ENCODE peak calls at places on chromosomes 3 and 15, in nine cellular contexts. U is IMR-90, Q is endodermal cell, D is neural progenitor cell, T is fibroblast of lung, E is neuronal stem cell, P is NT2/D1, W is mesendoderm, B is HepG2. G is an unnamed sample.

GRCh38 chr3:15174953-15175352 is 31.1 kb upstream of the CAPN7 start:
- DNase-seq in T (no peak), U (no peak), D (no peak), Q (no peak), B (no peak), E (no peak), P (no peak), W (no peak), G (no peak)

GRCh38 chr3:106435899-106436453 is 567.2 kb upstream of the CBLB start:
- DNase-seq in B (no peak), Q (no peak), W (no peak), U (no peak), D (no peak), T (no peak), P (no peak), E (no peak), G (no peak)

GRCh38 chr3:35065891-35066290 is 573.4 kb upstream of the ARPP21 start:
- DNase-seq in W (no peak), E (no peak), B (no peak), P (no peak), D (no peak), Q (no peak), U (no peak), T (no peak), G (no peak)

GRCh38 chr15:84685304-84685703 is 27.3 kb upstream of the NMB start:
- DNase-seq in E (no peak), Q (no peak), U (peak), W (no peak), B (no peak), D (no peak), T (peak), P (no peak), G (no peak)

GRCh38 chr3:57627976-57628375 is 30.8 kb upstream of the ARF4 start:
- DNase-seq in E (no peak), U (no peak), Q (no peak), W (no peak), D (no peak), P (no peak), T (peak), B (no peak), G (no peak)

GRCh38 chr3:106765342-106765741 is 611.9 kb upstream of the CCDC54 start:
- DNase-seq in W (no peak), T (peak), E (no peak), Q (no peak), B (no peak), U (peak), D (no peak), P (no peak), G (no peak)

GRCh38 chr15:45116482-45117326 is 2.6 kb downstream of the DUOXA2 start:
- DNase-seq in U (no peak), Q (no peak), E (no peak), P (no peak), D (peak), T (no peak), B (no peak), W (no peak), G (no peak)

GRCh38 chr15:67067161-67067853 is 1.9 kb downstream of the SMAD3 start:
- DNase-seq in T (no peak), W (peak), Q (peak), U (peak), P (no peak), D (peak), E (peak), B (no peak), G (no peak)

GRCh38 chr3:103052236-103052830 is 617.5 kb downstream of the ZPLD1 start:
- DNase-seq in Q (no peak), U (no peak), E (no peak), T (peak), B (no peak), W (no peak), D (no peak), P (no peak), G (no peak)

GRCh38 chr3:35565048-35565447 is 74.3 kb upstream of the ARPP21 start:
- DNase-seq in T (no peak), W (no peak), Q (no peak), U (no peak), B (no peak), E (no peak), D (no peak), P (no peak), G (no peak)

GRCh38 chr3:140736863-140737460 is 59.1 kb downstream of the TRIM42 start:
- DNase-seq in U (no peak), T (peak), E (peak), P (peak), Q (peak), B (peak), W (peak), D (peak), G (peak)

GRCh38 chr3:170057550-170057949 is 19.8 kb downstream of the GPR160 start:
- DNase-seq in E (no peak), B (no peak), Q (no peak), U (no peak), P (no peak), T (no peak), D (no peak), W (no peak), G (no peak)

GRCh38 chr3:62260655-62261054 is 112.7 kb downstream of the FEZF2 start:
- DNase-seq in E (no peak), B (no peak), T (no peak), P (no peak), Q (no peak), U (no peak), D (no peak), W (no peak), G (no peak)

GRCh38 chr15:67839358-67839928 is 402 bp downstream of the RNU6-1 start:
- DNase-seq in B (peak), T (peak), E (no peak), W (peak), U (peak), P (no peak), D (no peak), Q (peak), G (peak)

GRCh38 chr3:115478359-115478758 is 145.0 kb upstream of the GAP43 start:
- DNase-seq in E (no peak), W (no peak), Q (no peak), T (no peak), U (no peak), D (no peak), P (no peak), B (no peak), G (no peak)

GRCh38 chr3:125177746-125178145 is 34.8 kb downstream of the SLC12A8 start:
- DNase-seq in T (no peak), D (no peak), U (no peak), P (no peak), E (no peak), Q (no peak), W (no peak), B (no peak), G (no peak)

GRCh38 chr15:70083423-70083822 is 14.3 kb downstream of the TLE3 start:
- DNase-seq in D (peak), P (peak), U (no peak), E (peak), T (no peak), B (no peak), W (peak), Q (peak), G (no peak)

GRCh38 chr15:74243431-74243830 is 7.3 kb downstream of the CCDC33 start:
- DNase-seq in E (no peak), T (no peak), B (no peak), U (no peak), P (no peak), W (no peak), Q (no peak), D (no peak), G (no peak)

GRCh38 chr15:63373330-63373729 is 8.3 kb downstream of the CA12 start:
- DNase-seq in U (no peak), D (no peak), P (no peak), B (no peak), E (no peak), Q (no peak), T (no peak), W (no peak), G (no peak)

GRCh38 chr3:37456270-37456708 is 281.9 kb upstream of the LRRFIP2 start:
- DNase-seq in P (no peak), D (no peak), E (no peak), W (peak), U (no peak), B (no peak), Q (peak), T (no peak), G (no peak)

GRCh38 chr3:89964347-89964746 is 856.9 kb downstream of the EPHA3 start:
- DNase-seq in E (no peak), Q (no peak), U (peak), B (no peak), T (peak), W (no peak), P (no peak), D (no peak), G (no peak)

GRCh38 chr15:71591057-71591456 is 219.3 kb upstream of the NR2E3 start:
- DNase-seq in P (no peak), E (no peak), T (no peak), U (no peak), W (peak), D (no peak), B (no peak), Q (no peak), G (no peak)

GRCh38 chr3:162034368-162034767 is 537.8 kb downstream of the OTOL1 start:
- DNase-seq in B (no peak), E (no peak), T (peak), D (no peak), Q (no peak), W (peak), P (no peak), U (peak), G (no peak)

GRCh38 chr3:183774631-183775030 is 50.7 kb downstream of the MAP6D1 start:
- DNase-seq in W (no peak), E (no peak), U (peak), T (peak), Q (no peak), B (no peak), D (no peak), P (no peak), G (no peak)

GRCh38 chr3:188240189-188240981 is 86.4 kb downstream of the LPP start:
- DNase-seq in E (no peak), D (peak), P (no peak), T (no peak), Q (no peak), U (no peak), B (no peak), W (no peak), G (no peak)

GRCh38 chr15:63351170-63351569 is 30.5 kb downstream of the CA12 start:
- DNase-seq in Q (no peak), T (no peak), P (no peak), B (no peak), D (no peak), E (no peak), U (no peak), W (no peak), G (no peak)

GRCh38 chr3:12750223-12750622 is 8.8 kb downstream of the TMEM40 start:
- DNase-seq in T (peak), P (no peak), W (no peak), Q (no peak), D (no peak), B (peak), E (no peak), U (peak), G (no peak)
- H3K9ac ChIP-seq in T (no peak), P (no peak), W (no peak), Q (no peak), D (no peak), B (no peak), E (no peak), U (no peak), G (no peak)

GRCh38 chr3:212432-212831 is 15.9 kb downstream of the CHL1 start:
- DNase-seq in P (no peak), U (no peak), Q (no peak), T (no peak), B (no peak), W (no peak), D (no peak), E (no peak), G (no peak)
- H3K9ac ChIP-seq in P (no peak), U (no peak), Q (no peak), T (no peak), B (no peak), W (no peak), D (no peak), E (no peak), G (no peak)

GRCh38 chr3:42014949-42015533 is 53.1 kb upstream of the ULK4 start:
- DNase-seq in U (no peak), D (peak), T (no peak), B (peak), P (no peak), E (no peak), Q (peak), W (peak), G (peak)
- H3K9ac ChIP-seq in U (peak), D (no peak), T (peak), B (peak), P (peak), E (no peak), Q (peak), W (peak), G (peak)

GRCh38 chr3:152513301-152513960 is 244.7 kb downstream of the MBNL1 start:
- DNase-seq in Q (no peak), T (no peak), W (no peak), P (no peak), D (no peak), U (no peak), E (no peak), B (no peak), G (no peak)

GRCh38 chr3:152517517-152517916 is 248.8 kb downstream of the MBNL1 start:
- DNase-seq in W (peak), Q (no peak), P (peak), D (peak), B (no peak), T (no peak), E (no peak), U (no peak), G (no peak)

GRCh38 chr3:152516195-152516594 is 247.5 kb downstream of the MBNL1 start:
- DNase-seq in P (no peak), W (no peak), Q (no peak), D (no peak), T (no peak), E (no peak), U (no peak), B (no peak), G (no peak)

GRCh38 chr3:152508705-152509104 is 240.0 kb downstream of the MBNL1 start:
- DNase-seq in W (peak), P (no peak), T (no peak), U (no peak), D (no peak), E (no peak), Q (no peak), B (peak), G (peak)

DNA sequence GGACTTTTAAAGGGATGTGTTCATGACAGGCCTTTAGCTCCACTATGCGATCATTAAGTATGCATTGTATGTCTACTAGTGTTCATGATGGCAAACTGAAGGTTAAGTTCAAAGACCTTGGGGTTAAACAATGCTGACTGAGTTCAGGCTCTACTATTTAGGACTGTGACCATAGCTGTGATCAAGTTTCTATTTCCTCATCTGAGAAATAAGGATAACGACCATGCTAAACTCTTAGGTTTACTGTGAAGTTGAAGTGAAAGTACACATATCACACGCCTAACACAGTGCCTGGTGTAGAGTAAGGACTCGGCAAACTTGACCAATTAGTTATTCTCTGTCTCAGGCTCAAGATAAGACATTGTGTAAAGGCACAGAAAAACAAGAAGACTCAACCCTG is 243.2 kb downstream of the MBNL1 start:
- DNase-seq in E (no peak), Q (no peak), B (no peak), P (no peak), U (no peak), T (no peak), W (no peak), D (no peak), G (no peak)
- H3K9ac ChIP-seq in E (no peak), Q (no peak), B (no peak), P (no peak), U (no peak), T (no peak), W (no peak), D (no peak), G (no peak)

GRCh38 chr3:160638184-160638583 is 38.8 kb upstream of the ARL14 start:
- DNase-seq in U (no peak), B (no peak), T (no peak), P (no peak), Q (no peak), D (no peak), E (no peak), W (no peak), G (no peak)

GRCh38 chr3:160629491-160629890 is 47.5 kb upstream of the ARL14 start:
- DNase-seq in E (no peak), Q (no peak), T (peak), U (no peak), W (no peak), D (no peak), B (no peak), P (no peak), G (no peak)

GRCh38 chr3:160637081-160637480 is 39.9 kb upstream of the ARL14 start:
- DNase-seq in W (no peak), D (no peak), T (peak), E (no peak), P (no peak), Q (no peak), B (no peak), U (no peak), G (no peak)

GRCh38 chr3:160635213-160635612 is 41.7 kb upstream of the ARL14 start:
- DNase-seq in W (peak), D (no peak), U (no peak), Q (no peak), P (no peak), E (no peak), B (no peak), T (no peak), G (no peak)

DNA sequence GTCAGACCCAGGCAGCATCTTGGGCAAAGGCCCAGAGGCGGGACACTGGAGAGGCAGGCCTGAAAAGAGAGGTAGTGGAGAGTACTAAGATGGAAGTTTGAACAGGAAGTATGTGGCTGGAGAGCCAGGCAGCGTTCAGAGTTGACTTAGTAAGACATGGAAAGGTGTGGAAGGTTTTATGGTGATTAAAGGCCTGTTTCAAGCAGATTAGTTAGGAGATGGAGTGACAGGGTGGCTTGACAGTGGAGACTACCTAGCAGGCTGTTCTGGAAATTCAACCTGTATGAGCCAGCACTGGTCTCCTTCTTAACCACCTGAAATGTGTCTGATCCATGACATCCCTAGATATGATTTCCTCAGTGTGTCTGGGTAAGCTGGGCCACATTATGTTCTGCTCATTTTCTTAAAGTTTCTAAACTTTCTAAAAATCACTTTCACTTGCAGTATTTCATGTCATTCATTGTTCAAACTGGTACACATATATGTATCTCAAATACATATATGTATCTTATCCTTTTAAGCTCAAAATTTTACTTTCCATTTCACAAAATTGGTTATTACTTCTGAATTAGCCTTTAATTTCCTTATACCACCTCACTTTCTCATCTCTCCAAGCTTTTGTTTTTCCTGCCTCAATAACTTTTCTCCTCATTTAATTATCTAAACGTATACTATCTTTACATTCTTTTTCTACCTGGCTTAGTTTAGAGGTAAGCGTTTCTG is 43.4 kb upstream of the ARL14 start:
- DNase-seq in T (no peak), B (no peak), U (no peak), Q (no peak), P (no peak), D (no peak), W (no peak), E (no peak), G (no peak)
- H3K9ac ChIP-seq in T (no peak), B (no peak), U (no peak), Q (no peak), P (no peak), D (no peak), W (no peak), E (no peak), G (no peak)

GRCh38 chr3:147377412-147378185 is 28.7 kb downstream of the ZIC4 start:
- DNase-seq in Q (peak), U (no peak), P (peak), T (no peak), B (no peak), W (peak), E (no peak), D (peak), G (no peak)
- H3K9ac ChIP-seq in Q (no peak), U (no peak), P (no peak), T (no peak), B (no peak), W (no peak), E (no peak), D (no peak), G (no peak)

GRCh38 chr3:50164481-50164880 is 9.4 kb downstream of the SEMA3F start:
- DNase-seq in W (no peak), Q (no peak), T (no peak), D (no peak), U (no peak), B (no peak), E (no peak), P (no peak), G (no peak)
- H3K9ac ChIP-seq in W (no peak), Q (no peak), T (no peak), D (no peak), U (peak), B (no peak), E (no peak), P (no peak), G (no peak)

GRCh38 chr3:31223278-31223677 is 309.4 kb upstream of the STT3B start:
- DNase-seq in D (no peak), T (no peak), U (no peak), Q (no peak), W (no peak), B (no peak), P (no peak), E (no peak), G (no peak)

GRCh38 chr3:31219131-31219843 is 313.4 kb upstream of the STT3B start:
- DNase-seq in D (no peak), P (no peak), U (peak), B (no peak), Q (no peak), E (no peak), W (no peak), T (peak), G (no peak)

GRCh38 chr3:31213869-31214486 is 318.7 kb upstream of the STT3B start:
- DNase-seq in B (no peak), P (no peak), Q (no peak), W (no peak), U (no peak), D (no peak), E (no peak), T (no peak), G (peak)

GRCh38 chr3:31220431-31220830 is 312.3 kb upstream of the STT3B start:
- DNase-seq in Q (no peak), E (no peak), D (no peak), B (no peak), W (no peak), P (no peak), T (no peak), U (no peak), G (no peak)

GRCh38 chr3:31218082-31218481 is 314.6 kb upstream of the STT3B start:
- DNase-seq in U (no peak), T (no peak), W (no peak), E (no peak), B (no peak), Q (no peak), P (no peak), D (no peak), G (no peak)
- H3K9ac ChIP-seq in U (no peak), T (no peak), W (no peak), E (no peak), B (no peak), Q (no peak), P (no peak), D (no peak), G (no peak)